ENCODE peak calls at places on chromosome 3, in four cellular contexts. F is T-helper 2 cell; U is GDM1; I is activated CD8-positive, alpha-beta memory T cell treated with anti-CD3 and anti-CD28 coated beads for 4 hours. N is an unnamed sample.

GRCh38 chr3:196941846-196942225 is 492 bp downstream of the NCBP2 start:
- DNase-seq in F (peak), U (peak), I (peak), N (no peak)

GRCh38 chr3:21747376-21747775 is 3.6 kb downstream of the ZNF385D start:
- DNase-seq in F (no peak), U (no peak), I (no peak), N (no peak)

GRCh38 chr3:108488631-108489030 is 21.8 kb downstream of the MYH15 start:
- DNase-seq in F (no peak), U (no peak), I (no peak), N (no peak)

GRCh38 chr3:46087871-46088270 is 60.6 kb upstream of the XCR1 start:
- DNase-seq in F (no peak), U (peak), I (no peak), N (no peak)

GRCh38 chr3:15631426-15632211 is 30.1 kb downstream of the BTD start:
- DNase-seq in F (no peak), U (no peak), I (no peak), N (no peak)

GRCh38 chr3:29345923-29346322 is 65.1 kb downstream of the RBMS3 start:
- DNase-seq in F (no peak), U (no peak), I (no peak), N (no peak)

GRCh38 chr3:15323063-15323462 is 9.3 kb downstream of the SH3BP5 start:
- DNase-seq in F (no peak), U (no peak), I (no peak), N (no peak)

GRCh38 chr3:76700323-76700722 is 339.6 kb upstream of the ROBO2 start:
- DNase-seq in F (no peak), U (no peak), I (no peak), N (no peak)

GRCh38 chr3:124688580-124689454 is 41.4 kb upstream of the UMPS start:
- DNase-seq in F (peak), U (peak), I (peak), N (peak)

GRCh38 chr3:186308549-186308948 is 53.5 kb downstream of the DGKG start:
- DNase-seq in F (no peak), U (no peak), I (no peak), N (no peak)

GRCh38 chr3:124995460-124995994 is 60.3 kb downstream of the HEG1 start:
- DNase-seq in F (no peak), U (peak), I (no peak), N (peak)

GRCh38 chr3:36381311-36381956 is 1.1 kb downstream of the STAC start:
- DNase-seq in F (no peak), U (no peak), I (no peak), N (no peak)

GRCh38 chr3:157129782-157130137 is 30.2 kb downstream of the CCNL1 start:
- DNase-seq in F (no peak), U (no peak), I (no peak), N (no peak)

GRCh38 chr3:57130426-57131209 is 34.5 kb downstream of the IL17RD start:
- DNase-seq in F (no peak), U (no peak), I (no peak), N (no peak)

GRCh38 chr3:184334470-184335158 is 2.8 kb upstream of the FAM131A start:
- DNase-seq in F (peak), U (no peak), I (peak), N (no peak)

GRCh38 chr3:187368251-187368733 is at the start of gene RTP4:
- DNase-seq in F (peak), U (peak), I (peak), N (no peak)

GRCh38 chr3:185089343-185089742 is 63.5 kb downstream of the C3orf70 start:
- DNase-seq in F (no peak), U (no peak), I (no peak), N (no peak)

GRCh38 chr3:5096368-5096767 is 25.7 kb upstream of the ARL8B start:
- DNase-seq in F (no peak), U (no peak), I (no peak), N (no peak)

GRCh38 chr3:155193868-155194267 is 99.6 kb downstream of the STRIT1 start:
- DNase-seq in F (no peak), U (no peak), I (no peak), N (no peak)

GRCh38 chr3:33911525-33912322 is 113.3 kb downstream of the PDCD6IP start:
- DNase-seq in F (no peak), U (peak), I (no peak), N (no peak)

GRCh38 chr3:71690222-71690821 is 34.9 kb downstream of the EIF4E3 start:
- DNase-seq in F (no peak), U (no peak), I (no peak), N (no peak)

GRCh38 chr3:159857840-159858239 is 130.8 kb upstream of the IL12A start:
- DNase-seq in F (no peak), U (no peak), I (no peak), N (no peak)

GRCh38 chr3:18987862-18988447 is 160.4 kb upstream of the KCNH8 start:
- DNase-seq in F (no peak), U (no peak), I (no peak), N (no peak)

GRCh38 chr3:28853830-28854229 is 427.0 kb upstream of the RBMS3 start:
- DNase-seq in F (no peak), U (no peak), I (no peak), N (no peak)

GRCh38 chr3:13621381-13622221 is 72.7 kb downstream of the FBLN2 start:
- DNase-seq in F (no peak), U (no peak), I (peak), N (no peak)

GRCh38 chr3:122392868-122393844 is 9.2 kb downstream of the FAM162A start:
- DNase-seq in F (no peak), U (peak), I (no peak), N (no peak)

GRCh38 chr3:72281551-72281950 is 496.6 kb upstream of the PROK2 start:
- DNase-seq in F (no peak), U (no peak), I (no peak), N (no peak)

N was measured in effector memory CD4-positive, alpha-beta T cell.